ENCODE peak calls at places on chromosome 17, in four cellular contexts. P is K562, F is HCT116, J is HepG2. D is an unnamed sample.

GRCh38 chr17:63983326-63983725 is 10.6 kb upstream of the SCN4A start:
- DNase-seq in P (no peak), F (no peak), J (no peak), D (no peak)

GRCh38 chr17:77366558-77367245 is 225.9 kb downstream of the SEC14L1 start:
- DNase-seq in P (no peak), F (no peak), J (no peak), D (no peak)

GRCh38 chr17:73302189-73302588 is 9.6 kb downstream of the CDC42EP4 start:
- DNase-seq in P (no peak), F (no peak), J (no peak), D (no peak)

GRCh38 chr17:76547183-76547641 is 7.4 kb downstream of the PRCD start:
- DNase-seq in P (peak; percentile 73), F (no peak), J (peak; percentile 74), D (no peak)

GRCh38 chr17:18772471-18772870 is 8.5 kb upstream of the TVP23B start:
- DNase-seq in P (no peak), F (no peak), J (no peak), D (no peak)

GRCh38 chr17:60971515-60972369 is 294.1 kb downstream of the BCAS3 start:
- DNase-seq in P (peak; percentile 22), F (peak; percentile 51), J (peak; percentile 56), D (peak; percentile 18)

GRCh38 chr17:57601328-57601727 is 143.8 kb downstream of the CCDC182 start:
- DNase-seq in P (no peak), F (no peak), J (no peak), D (no peak)

GRCh38 chr17:42441717-42442565 is 16.7 kb upstream of the ATP6V0A1 start:
- DNase-seq in P (no peak), F (no peak), J (peak; percentile 89), D (no peak)

GRCh38 chr17:6914711-6915110 is 81.1 kb upstream of the ALOX12 start:
- DNase-seq in P (peak; percentile 39), F (no peak), J (no peak), D (no peak)

GRCh38 chr17:2125013-2125535 is 70.2 kb downstream of the HIC1 start:
- DNase-seq in P (no peak), F (no peak), J (no peak), D (no peak)

GRCh38 chr17:17947966-17948365 is 24.2 kb downstream of the TOM1L2 start:
- DNase-seq in P (no peak), F (no peak), J (no peak), D (no peak)

GRCh38 chr17:61468263-61468907 is 16.2 kb downstream of the TBX4 start:
- DNase-seq in P (no peak), F (no peak), J (no peak), D (no peak)

GRCh38 chr17:43316522-43317142 is 82.2 kb upstream of the ARL4D start:
- DNase-seq in P (peak; percentile 13), F (no peak), J (no peak), D (no peak)

GRCh38 chr17:64661731-64661980 is 451 bp downstream of the SMURF2 start:
- DNase-seq in P (no peak), F (no peak), J (no peak), D (no peak)

GRCh38 chr17:40497704-40498103 is 3.7 kb downstream of the TNS4 start:
- DNase-seq in P (no peak), F (no peak), J (no peak), D (no peak)

GRCh38 chr17:57733085-57733484 is 12.0 kb downstream of the CCDC182 start:
- DNase-seq in P (no peak), F (no peak), J (no peak), D (no peak)

GRCh38 chr17:31758646-31759045 is 100.4 kb downstream of the COPRS start:
- DNase-seq in P (no peak), F (no peak), J (no peak), D (no peak)

GRCh38 chr17:45648642-45649041 is 135.5 kb upstream of the CRHR1 start:
- DNase-seq in P (peak; percentile 27), F (no peak), J (no peak), D (no peak)

GRCh38 chr17:28849281-28849680 is 5.5 kb upstream of the ERAL1 start:
- DNase-seq in P (peak; percentile 52), F (no peak), J (no peak), D (no peak)

GRCh38 chr17:81991684-81992513 is 14.5 kb downstream of the ASPSCR1 start:
- DNase-seq in P (no peak), F (no peak), J (peak; percentile 98), D (no peak)

GRCh38 chr17:39360537-39360936 is 40.9 kb downstream of the FBXL20 start:
- DNase-seq in P (no peak), F (no peak), J (no peak), D (no peak)

GRCh38 chr17:39364236-39365025 is 37.0 kb downstream of the FBXL20 start:
- DNase-seq in P (peak; percentile 40), F (no peak), J (no peak), D (no peak)

GRCh38 chr17:39365872-39366271 is 35.6 kb downstream of the FBXL20 start:
- DNase-seq in P (no peak), F (no peak), J (no peak), D (no peak)

GRCh38 chr17:39361064-39361463 is 40.4 kb downstream of the FBXL20 start:
- DNase-seq in P (no peak), F (no peak), J (no peak), D (no peak)

GRCh38 chr17:39365252-39365651 is 36.2 kb downstream of the FBXL20 start:
- DNase-seq in P (no peak), F (no peak), J (no peak), D (no peak)
- TF ChIP-seq POLR2AphosphoS5 in P (no peak), F (no peak), J (no peak), D (no peak)

GRCh38 chr17:27760069-27760885 is 40.1 kb downstream of the NOS2 start:
- DNase-seq in P (peak; percentile 70), F (peak; percentile 24), J (peak; percentile 32), D (no peak)
- TF ChIP-seq TCF7L2 in P (no peak), F (peak; percentile 26), J (no peak), D (peak; percentile 65)

GRCh38 chr17:46827274-46827673 is 8.8 kb upstream of the WNT3 start:
- DNase-seq in P (no peak), F (no peak), J (no peak), D (no peak)

GRCh38 chr17:46821482-46822387 is 3.2 kb upstream of the WNT3 start:
- DNase-seq in P (no peak), F (no peak), J (no peak), D (no peak)

GRCh38 chr17:46822388-46822921 is 4.0 kb upstream of the WNT3 start:
- DNase-seq in P (peak; percentile 75), F (peak; percentile 12), J (no peak), D (no peak)

GRCh38 chr17:46823657-46824056 is 5.2 kb upstream of the WNT3 start:
- DNase-seq in P (no peak), F (no peak), J (no peak), D (no peak)

DNA sequence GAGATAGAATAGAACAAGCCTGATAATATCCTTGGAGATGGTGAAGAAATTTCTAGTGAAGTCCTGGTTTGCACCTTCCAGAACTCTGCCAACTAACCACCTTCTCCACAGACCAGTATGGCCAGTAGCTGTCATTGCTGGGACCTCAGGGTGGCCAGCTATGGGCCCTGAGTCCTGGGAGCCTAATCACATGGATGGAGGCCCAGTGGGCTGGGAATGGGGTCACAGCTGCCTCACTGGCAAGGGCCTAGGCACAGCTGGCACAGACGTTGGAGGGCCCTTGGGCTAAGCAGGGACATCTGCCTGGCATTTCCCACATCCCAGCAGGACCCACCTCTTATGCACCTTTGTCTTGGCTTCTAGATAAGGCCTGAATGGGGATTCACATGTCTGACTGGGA is 7.6 kb upstream of the WNT3 start:
- DNase-seq in P (no peak), F (no peak), J (no peak), D (no peak)
- TF ChIP-seq POLR2AphosphoS5 in P (no peak), F (no peak), J (no peak), D (no peak)

DNA sequence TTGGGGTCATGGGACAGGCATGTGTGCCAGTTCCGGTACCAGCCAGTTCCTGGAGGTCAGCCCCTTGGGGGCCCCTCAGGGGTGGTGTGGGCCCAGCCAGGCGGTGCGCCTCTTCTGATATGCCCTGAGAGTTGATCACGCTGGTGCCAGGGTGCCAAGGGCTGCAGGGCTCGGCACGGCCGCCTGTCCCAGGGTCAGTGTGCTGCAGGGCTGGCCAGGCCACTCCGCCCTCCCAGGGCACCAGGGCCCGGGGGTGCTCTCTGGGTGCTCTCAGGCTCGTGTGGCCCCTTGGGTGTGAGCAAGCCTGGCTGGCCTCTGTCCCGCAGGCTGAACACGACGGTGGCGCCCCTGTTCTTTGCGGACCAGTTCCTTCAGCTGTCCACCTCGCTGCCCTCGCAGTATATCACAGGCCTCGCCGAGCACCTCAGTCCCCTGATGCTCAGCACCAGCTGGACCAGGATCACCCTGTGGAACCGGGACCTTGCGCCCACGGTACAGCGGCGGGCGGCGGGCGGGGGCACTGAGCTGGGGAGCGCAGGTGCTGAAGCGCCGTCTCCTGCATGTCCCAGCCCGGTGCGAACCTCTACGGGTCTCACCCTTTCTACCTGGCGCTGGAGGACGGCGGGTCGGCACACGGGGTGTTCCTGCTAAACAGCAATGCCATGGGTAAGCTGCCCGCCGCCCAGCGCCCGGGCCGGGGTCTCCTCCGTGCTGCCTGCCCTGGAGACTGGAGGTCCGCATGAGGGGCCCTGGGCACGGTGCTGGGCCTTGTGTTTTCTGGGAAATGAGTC is 6.0 kb downstream of the GAA start:
- DNase-seq in P (no peak), F (no peak), J (no peak), D (no peak)
- TF ChIP-seq TCF7L2 in P (no peak), F (no peak), J (no peak), D (no peak)

DNA sequence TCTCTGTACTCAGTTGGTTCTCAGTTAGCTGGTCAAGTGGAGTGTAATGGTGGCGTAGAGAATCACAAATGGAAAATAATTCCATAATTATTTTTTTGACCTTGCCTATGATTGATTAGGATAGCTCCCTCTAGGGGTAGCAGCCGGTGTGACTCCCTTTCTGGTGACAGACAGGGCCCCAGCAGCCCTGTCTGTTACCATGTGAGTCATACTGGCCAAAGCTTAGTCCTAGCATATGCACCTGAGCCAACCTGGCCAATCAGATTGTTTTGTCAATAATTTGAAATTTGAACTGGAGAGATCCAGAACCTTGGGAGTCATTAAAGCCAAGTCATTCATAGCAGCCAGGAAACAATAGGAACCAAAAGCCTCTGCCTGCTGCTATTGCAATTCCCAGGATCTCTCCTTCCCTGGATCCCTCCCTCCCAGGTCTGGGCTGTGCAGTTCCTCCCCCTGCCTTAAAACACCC is 5.6 kb downstream of the PNPO start:
- DNase-seq in P (peak; percentile 93), F (peak; percentile 96), J (peak; percentile 94), D (peak; percentile 68)
- TF ChIP-seq POLR2AphosphoS5 in P (no peak), F (peak; percentile 56), J (no peak), D (no peak)

DNA sequence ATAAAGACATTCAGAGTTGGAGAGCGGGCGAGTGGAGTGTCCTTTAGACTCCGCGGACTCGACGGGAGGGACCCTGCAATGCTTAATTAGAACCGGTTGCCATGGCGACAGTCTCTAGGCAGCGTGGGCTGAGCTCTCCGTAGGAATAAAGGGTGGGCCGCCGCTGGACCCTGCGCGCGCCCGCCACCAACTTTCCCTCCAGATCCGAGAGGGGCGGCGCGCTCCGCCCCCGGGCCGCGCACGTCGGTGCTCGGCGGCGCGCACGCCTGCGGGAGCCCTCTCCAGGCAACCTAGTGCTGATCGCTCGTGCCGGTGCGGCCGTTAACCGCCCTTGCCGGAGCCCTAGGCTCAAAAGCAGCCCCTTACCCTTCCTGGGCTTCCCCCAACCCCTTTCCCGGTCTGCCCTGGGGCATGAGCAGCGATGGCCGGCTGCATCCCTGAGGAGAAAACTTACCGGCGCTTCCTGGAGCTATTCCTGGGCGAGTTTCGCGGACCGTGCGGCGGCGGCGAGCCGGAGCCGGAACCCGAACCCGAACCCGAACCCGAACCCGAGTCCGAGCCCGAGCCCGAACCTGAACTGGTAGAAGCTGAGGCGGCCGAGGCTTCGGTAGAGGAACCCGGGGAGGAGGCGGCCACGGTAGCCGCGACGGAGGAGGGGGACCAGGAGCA is at the start of gene PPM1E:
- DNase-seq in P (peak; percentile 88), F (no peak), J (peak; percentile 27), D (no peak)
- TF ChIP-seq TCF7L2 in P (no peak), F (no peak), J (no peak), D (no peak)